ENCODE peak calls at places on chromosomes 6 and 20, in eight cellular contexts. I is A549, H is GM12878, V is tibial nerve, Q is ovary, N is HepG2, Y is stomach, Z is K562. X is an unnamed sample.

GRCh38 chr6:39797751-39798150 is 5.6 kb downstream of the DAAM2 start:
- DNase-seq in V (no peak), H (no peak), Q (no peak), Z (no peak), I (no peak), Y (no peak), N (no peak), X (no peak)

GRCh38 chr6:73878403-73878802 is 182.4 kb downstream of the CD109 start:
- DNase-seq in I (no peak), Q (no peak), V (no peak), H (no peak), Z (no peak), N (no peak), Y (no peak), X (no peak)

GRCh38 chr20:23047001-23047737 is 2.3 kb downstream of the THBD start:
- DNase-seq in Y (no peak), V (no peak), I (no peak), H (no peak), Z (no peak), Q (no peak), N (no peak), X (no peak)

GRCh38 chr20:44720617-44720993 is 5.4 kb downstream of the CCN5 start:
- DNase-seq in V (no peak), I (peak; percentile 96), Q (no peak), N (no peak), H (no peak), Z (no peak), Y (no peak), X (no peak)

GRCh38 chr20:41080866-41081265 is 52.2 kb downstream of the TOP1 start:
- DNase-seq in I (no peak), Q (no peak), H (no peak), N (no peak), Z (no peak), Y (no peak), V (no peak), X (no peak)

GRCh38 chr20:36248836-36249235 is 12.6 kb downstream of the AAR2 start:
- DNase-seq in Z (no peak), Q (no peak), V (no peak), H (no peak), Y (no peak), I (no peak), N (no peak), X (no peak)

GRCh38 chr6:41939091-41939847 is 2.3 kb downstream of the CCND3 start:
- DNase-seq in N (no peak), Z (peak; percentile 88), H (no peak), Y (peak; percentile 30), V (no peak), I (no peak), Q (peak; percentile 66), X (peak; percentile 89)

GRCh38 chr20:60993647-60994046 is 258.4 kb upstream of the CDH4 start:
- DNase-seq in V (no peak), Q (no peak), H (no peak), Y (no peak), I (peak; percentile 22), Z (peak; percentile 11), N (no peak), X (no peak)

GRCh38 chr20:25469558-25469957 is 62.1 kb downstream of the GINS1 start:
- DNase-seq in N (no peak), Q (no peak), H (no peak), I (no peak), V (no peak), Z (peak; percentile 23), Y (no peak), X (no peak)

GRCh38 chr6:125781307-125781868 is 9.4 kb upstream of the NCOA7 start:
- DNase-seq in Q (no peak), Z (peak; percentile 34), I (no peak), H (no peak), V (no peak), Y (peak; percentile 45), N (no peak), X (peak; percentile 66)

GRCh38 chr6:14510038-14510437 is 392.5 kb downstream of the CD83 start:
- DNase-seq in Q (no peak), H (no peak), N (peak; percentile 16), V (no peak), Y (no peak), I (no peak), Z (no peak), X (no peak)

GRCh38 chr20:57465943-57466342 is 59.0 kb downstream of the CTCFL start:
- DNase-seq in N (no peak), Y (no peak), I (no peak), Q (no peak), H (no peak), V (no peak), Z (no peak), X (no peak)

GRCh38 chr20:57465486-57465885 is 59.5 kb downstream of the CTCFL start:
- DNase-seq in V (no peak), Z (no peak), H (no peak), N (no peak), I (no peak), Q (no peak), Y (no peak), X (no peak)

GRCh38 chr20:57468523-57469417 is 56.2 kb downstream of the CTCFL start:
- DNase-seq in H (no peak), Z (no peak), I (no peak), N (no peak), Q (peak; percentile 17), V (no peak), Y (no peak), X (no peak)

GRCh38 chr20:57469418-57470211 is 55.3 kb downstream of the CTCFL start:
- DNase-seq in I (no peak), H (no peak), Y (no peak), N (no peak), Z (no peak), Q (no peak), V (no peak), X (no peak)

DNA sequence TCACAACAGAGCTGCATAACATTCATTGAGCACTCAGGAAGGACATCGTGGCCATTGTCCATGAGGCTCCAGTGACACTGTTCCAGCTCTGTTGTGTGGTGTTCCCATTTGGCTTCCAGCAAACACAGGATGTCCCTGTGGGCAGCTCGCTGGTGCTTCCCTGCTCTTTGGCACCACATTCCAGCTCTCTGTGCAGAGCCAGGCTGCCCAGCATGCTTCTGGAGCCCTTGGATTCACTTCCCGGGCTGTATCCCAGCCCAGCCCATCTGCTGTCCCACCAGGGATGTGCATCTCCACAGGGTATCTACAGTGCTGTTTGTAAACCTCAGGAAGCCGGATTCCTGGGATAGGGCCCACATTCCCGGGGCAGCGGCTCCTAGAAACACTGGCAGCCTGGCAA is 57.2 kb downstream of the CTCFL start:
- DNase-seq in H (no peak), Z (no peak), Y (no peak), V (no peak), N (no peak), I (no peak), Q (peak; percentile 21), X (no peak)
- H3K4me1 ChIP-seq in H (peaks cover 20% of the 10 kb centered on the region), Z (peaks cover 34% of the 10 kb centered on the region), Y (peaks cover 3% of the 10 kb centered on the region), V (no peaks in the 10 kb centered on the region), N (peaks cover 7% of the 10 kb centered on the region), I (no peaks in the 10 kb centered on the region), Q (peaks cover 6% of the 10 kb centered on the region), X (no peaks in the 10 kb centered on the region)

GRCh38 chr6:48183816-48184215 is 72.8 kb upstream of the PTCHD4 start:
- DNase-seq in I (no peak), V (no peak), N (no peak), H (no peak), Y (no peak), Q (no peak), Z (no peak), X (no peak)

GRCh38 chr6:48186746-48187145 is 75.7 kb upstream of the PTCHD4 start:
- DNase-seq in N (no peak), Q (no peak), Y (no peak), V (no peak), Z (no peak), H (no peak), I (no peak), X (no peak)

GRCh38 chr6:48183174-48183573 is 72.2 kb upstream of the PTCHD4 start:
- DNase-seq in N (peak; percentile 20), H (no peak), I (no peak), V (no peak), Z (no peak), Y (no peak), Q (no peak), X (no peak)

DNA sequence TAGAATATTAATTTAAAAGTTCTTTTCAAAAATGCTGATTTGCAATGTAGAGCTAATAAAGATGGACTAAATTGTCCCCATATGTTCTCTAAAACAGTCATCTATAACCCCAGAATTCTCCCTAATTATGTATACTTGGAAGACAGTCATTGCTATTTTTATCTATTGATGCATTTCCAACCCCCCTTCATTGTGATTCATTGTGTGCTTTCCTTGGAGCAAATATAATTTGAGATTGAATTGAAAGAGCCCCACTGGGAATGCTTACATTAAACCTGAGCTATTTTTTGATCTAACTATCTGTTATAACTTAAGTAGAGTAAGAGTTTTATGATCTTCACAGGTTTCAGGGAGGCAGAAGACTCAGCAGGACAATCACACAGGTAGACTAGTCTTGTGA is 73.6 kb upstream of the PTCHD4 start:
- DNase-seq in I (no peak), Q (no peak), V (no peak), N (no peak), Y (no peak), H (no peak), Z (no peak), X (no peak)
- TF ChIP-seq EP300 in I (no peak), Q (no peak), V (no peak), N (no peak), Y (no peak), H (no peak), Z (no peak), X (no peak)

GRCh38 chr6:147833607-147834006 is 325.1 kb downstream of the SAMD5 start:
- DNase-seq in Z (no peak), H (no peak), Y (no peak), Q (no peak), I (no peak), V (no peak), N (no peak), X (no peak)
- H3K4me1 ChIP-seq in Z (no peaks in the 10 kb centered on the region), H (no peaks in the 10 kb centered on the region), Y (no peaks in the 10 kb centered on the region), Q (no peaks in the 10 kb centered on the region), I (no peaks in the 10 kb centered on the region), V (no peaks in the 10 kb centered on the region), N (no peaks in the 10 kb centered on the region), X (no peaks in the 10 kb centered on the region)

DNA sequence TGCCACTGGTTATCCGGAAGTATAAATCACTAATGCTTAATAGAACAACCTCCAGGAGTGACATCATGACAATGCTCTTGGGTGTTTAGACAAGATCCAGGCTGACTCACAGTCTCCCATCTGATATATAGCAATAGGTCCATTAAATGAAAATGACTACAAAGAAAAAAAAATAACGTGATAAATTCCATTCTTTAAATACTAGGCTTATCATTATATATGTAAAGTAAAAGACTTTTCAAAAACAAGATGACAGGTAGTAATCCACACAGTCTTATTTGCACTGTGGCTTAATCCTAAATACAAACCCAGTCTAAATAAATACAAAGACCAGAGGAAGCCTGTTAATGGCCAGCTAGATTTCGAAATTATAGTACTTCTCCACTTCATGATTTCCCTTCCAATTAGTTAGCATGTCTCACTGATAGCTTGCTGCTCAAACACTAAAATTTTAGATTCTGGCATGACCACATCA is 149.1 kb upstream of the BEND3 start:
- DNase-seq in Q (no peak), H (no peak), Y (no peak), Z (no peak), I (peak; percentile 37), N (peak; percentile 91), V (no peak), X (no peak)
- TF ChIP-seq EP300 in Q (no peak), H (no peak), Y (no peak), Z (no peak), I (no peak), N (no peak), V (no peak), X (no peak)

GRCh38 chr20:8126190-8126589 is 5.9 kb upstream of the PLCB1 start:
- DNase-seq in V (no peak), I (no peak), H (no peak), Q (no peak), N (no peak), Z (no peak), Y (no peak), X (no peak)
- H3K4me1 ChIP-seq in V (no peaks in the 10 kb centered on the region), I (no peaks in the 10 kb centered on the region), H (peaks cover 10% of the 10 kb centered on the region), Q (no peaks in the 10 kb centered on the region), N (peaks cover 57% of the 10 kb centered on the region), Z (no peaks in the 10 kb centered on the region), Y (peaks cover 13% of the 10 kb centered on the region), X (no peaks in the 10 kb centered on the region)

X was measured in upper lobe of left lung.